ENCODE peak calls at places on chromosomes 16 and 17, in nine cellular contexts. One of them, this sample, is unnamed.

GRCh38 chr16:74556375-74556922 is 50.5 kb downstream of the GLG1 start:
- DNase-seq in IMR-90: no peak
- DNase-seq in neural progenitor cell: no peak
- DNase-seq in tibial artery: no peak
- DNase-seq in MM.1S: no peak
- DNase-seq in K562: no peak
- DNase-seq in Panc1: no peak
- DNase-seq in left ventricle myocardium inferior: no peak
- DNase-seq in heart left ventricle: no peak
- DNase-seq in this sample: no peak

GRCh38 chr16:20383106-20384029 is 21.2 kb downstream of the PDILT start:
- DNase-seq in left ventricle myocardium inferior: peak; percentile 19
- DNase-seq in K562: peak; percentile 71
- DNase-seq in neural progenitor cell: peak; percentile 86
- DNase-seq in heart left ventricle: no peak
- DNase-seq in Panc1: peak; percentile 62
- DNase-seq in tibial artery: peak; percentile 53
- DNase-seq in MM.1S: peak; percentile 59
- DNase-seq in IMR-90: peak; percentile 54
- DNase-seq in this sample: peak; percentile 25

GRCh38 chr16:23269248-23270091 is 32.6 kb upstream of the SCNN1B start:
- DNase-seq in Panc1: no peak
- DNase-seq in heart left ventricle: no peak
- DNase-seq in left ventricle myocardium inferior: no peak
- DNase-seq in MM.1S: no peak
- DNase-seq in K562: no peak
- DNase-seq in neural progenitor cell: no peak
- DNase-seq in tibial artery: no peak
- DNase-seq in IMR-90: no peak
- DNase-seq in this sample: no peak

GRCh38 chr17:11383157-11383556 is 142.1 kb downstream of the SHISA6 start:
- DNase-seq in MM.1S: no peak
- DNase-seq in heart left ventricle: no peak
- DNase-seq in neural progenitor cell: no peak
- DNase-seq in K562: no peak
- DNase-seq in Panc1: no peak
- DNase-seq in IMR-90: no peak
- DNase-seq in tibial artery: no peak
- DNase-seq in left ventricle myocardium inferior: no peak
- DNase-seq in this sample: no peak

GRCh38 chr16:78799429-78799828 is 700.0 kb downstream of the WWOX start:
- DNase-seq in MM.1S: no peak
- DNase-seq in neural progenitor cell: no peak
- DNase-seq in tibial artery: no peak
- DNase-seq in K562: no peak
- DNase-seq in IMR-90: no peak
- DNase-seq in heart left ventricle: no peak
- DNase-seq in left ventricle myocardium inferior: no peak
- DNase-seq in Panc1: no peak
- DNase-seq in this sample: no peak

GRCh38 chr16:9378876-9379275 is 287.4 kb downstream of the HAPSTR1 start:
- DNase-seq in MM.1S: no peak
- DNase-seq in K562: no peak
- DNase-seq in left ventricle myocardium inferior: no peak
- DNase-seq in IMR-90: no peak
- DNase-seq in tibial artery: no peak
- DNase-seq in heart left ventricle: no peak
- DNase-seq in neural progenitor cell: no peak
- DNase-seq in Panc1: no peak
- DNase-seq in this sample: no peak

GRCh38 chr17:12909511-12909910 is 108.3 kb downstream of the ELAC2 start:
- DNase-seq in Panc1: no peak
- DNase-seq in IMR-90: no peak
- DNase-seq in tibial artery: no peak
- DNase-seq in left ventricle myocardium inferior: no peak
- DNase-seq in K562: no peak
- DNase-seq in heart left ventricle: no peak
- DNase-seq in MM.1S: no peak
- DNase-seq in neural progenitor cell: no peak
- DNase-seq in this sample: no peak

GRCh38 chr17:82753516-82753915 is 1.7 kb downstream of the TBCD start:
- DNase-seq in neural progenitor cell: no peak
- DNase-seq in heart left ventricle: no peak
- DNase-seq in IMR-90: no peak
- DNase-seq in tibial artery: no peak
- DNase-seq in left ventricle myocardium inferior: no peak
- DNase-seq in MM.1S: no peak
- DNase-seq in Panc1: no peak
- DNase-seq in K562: no peak
- DNase-seq in this sample: no peak

GRCh38 chr16:15672514-15673167 is 22.6 kb downstream of the NDE1 start:
- DNase-seq in left ventricle myocardium inferior: peak; percentile 91
- DNase-seq in heart left ventricle: peak; percentile 90
- DNase-seq in MM.1S: no peak
- DNase-seq in K562: no peak
- DNase-seq in IMR-90: peak; percentile 96
- DNase-seq in neural progenitor cell: no peak
- DNase-seq in Panc1: no peak
- DNase-seq in tibial artery: peak; percentile 98
- DNase-seq in this sample: peak; percentile 79

GRCh38 chr17:42097691-42098661 is at the start of gene ZNF385C:
- DNase-seq in left ventricle myocardium inferior: no peak
- DNase-seq in tibial artery: no peak
- DNase-seq in K562: peak; percentile 52
- DNase-seq in IMR-90: no peak
- DNase-seq in neural progenitor cell: peak; percentile 69
- DNase-seq in heart left ventricle: peak; percentile 56
- DNase-seq in MM.1S: no peak
- DNase-seq in Panc1: no peak
- DNase-seq in this sample: no peak

GRCh38 chr17:77433385-77434135 is 292.8 kb downstream of the SEC14L1 start:
- DNase-seq in K562: no peak
- DNase-seq in MM.1S: no peak
- DNase-seq in heart left ventricle: no peak
- DNase-seq in neural progenitor cell: no peak
- DNase-seq in IMR-90: peak; percentile 82
- DNase-seq in Panc1: no peak
- DNase-seq in tibial artery: no peak
- DNase-seq in left ventricle myocardium inferior: peak; percentile 67
- DNase-seq in this sample: no peak
- H3K4me3 ChIP-seq in K562: no peak overlapping the region
- H3K4me3 ChIP-seq in MM.1S: no peak overlapping the region
- H3K4me3 ChIP-seq in heart left ventricle: peak overlapping the region; percentile 29
- H3K4me3 ChIP-seq in neural progenitor cell: no peak overlapping the region
- H3K4me3 ChIP-seq in IMR-90: no peak overlapping the region
- H3K4me3 ChIP-seq in Panc1: no peak overlapping the region
- H3K4me3 ChIP-seq in tibial artery: no peak overlapping the region
- H3K4me3 ChIP-seq in left ventricle myocardium inferior: peak overlapping the region; percentile 35
- H3K4me3 ChIP-seq in this sample: no peak overlapping the region

GRCh38 chr16:85819711-85820110 is 20.2 kb downstream of the COX4I1 start:
- DNase-seq in heart left ventricle: no peak
- DNase-seq in IMR-90: no peak
- DNase-seq in K562: no peak
- DNase-seq in Panc1: no peak
- DNase-seq in tibial artery: no peak
- DNase-seq in left ventricle myocardium inferior: no peak
- DNase-seq in neural progenitor cell: no peak
- DNase-seq in MM.1S: no peak
- DNase-seq in this sample: no peak

GRCh38 chr16:85823328-85823920 is 23.9 kb downstream of the COX4I1 start:
- DNase-seq in MM.1S: no peak
- DNase-seq in heart left ventricle: no peak
- DNase-seq in Panc1: no peak
- DNase-seq in K562: no peak
- DNase-seq in tibial artery: no peak
- DNase-seq in left ventricle myocardium inferior: no peak
- DNase-seq in neural progenitor cell: no peak
- DNase-seq in IMR-90: no peak
- DNase-seq in this sample: no peak

GRCh38 chr16:85822145-85822544 is 22.6 kb downstream of the COX4I1 start:
- DNase-seq in IMR-90: no peak
- DNase-seq in K562: no peak
- DNase-seq in left ventricle myocardium inferior: no peak
- DNase-seq in heart left ventricle: no peak
- DNase-seq in MM.1S: no peak
- DNase-seq in neural progenitor cell: no peak
- DNase-seq in Panc1: no peak
- DNase-seq in tibial artery: no peak
- DNase-seq in this sample: no peak

GRCh38 chr16:85820604-85821372 is 21.3 kb downstream of the COX4I1 start:
- DNase-seq in heart left ventricle: no peak
- DNase-seq in K562: no peak
- DNase-seq in neural progenitor cell: no peak
- DNase-seq in MM.1S: no peak
- DNase-seq in IMR-90: no peak
- DNase-seq in Panc1: no peak
- DNase-seq in tibial artery: no peak
- DNase-seq in left ventricle myocardium inferior: no peak
- DNase-seq in this sample: no peak

DNA sequence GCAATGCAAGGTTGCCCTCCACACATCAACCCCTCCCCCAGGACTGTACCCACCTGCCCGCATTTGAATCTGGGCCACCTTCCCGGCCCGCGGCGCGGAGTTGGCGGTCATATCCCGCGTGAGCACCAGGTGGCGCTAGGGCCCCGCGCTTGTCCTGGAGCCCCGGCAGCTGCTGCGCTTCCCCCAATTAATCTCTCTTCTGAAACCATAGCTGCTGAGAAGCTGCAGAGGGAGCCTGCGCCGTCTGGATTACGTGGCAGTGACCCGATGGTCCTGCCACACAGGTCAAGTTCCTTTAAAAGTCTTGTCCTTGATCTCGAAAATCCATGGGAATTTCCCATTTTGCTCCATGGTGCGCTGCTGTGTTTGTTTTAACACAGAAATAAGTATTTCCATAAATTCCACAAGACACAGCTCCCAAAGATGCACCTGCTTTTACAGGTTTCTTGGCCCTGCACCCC is 22.0 kb downstream of the COX4I1 start:
- DNase-seq in tibial artery: peak; percentile 68
- DNase-seq in IMR-90: peak; percentile 76
- DNase-seq in K562: peak; percentile 87
- DNase-seq in left ventricle myocardium inferior: peak; percentile 73
- DNase-seq in neural progenitor cell: peak; percentile 87
- DNase-seq in heart left ventricle: peak; percentile 91
- DNase-seq in MM.1S: peak; percentile 56
- DNase-seq in Panc1: no peak
- DNase-seq in this sample: no peak
- H3K27me3 ChIP-seq in tibial artery: no peaks in the 10 kb centered on the region
- H3K27me3 ChIP-seq in IMR-90: peaks cover 27% of the 10 kb centered on the region
- H3K27me3 ChIP-seq in K562: peaks cover 37% of the 10 kb centered on the region
- H3K27me3 ChIP-seq in left ventricle myocardium inferior: peaks cover 72% of the 10 kb centered on the region
- H3K27me3 ChIP-seq in neural progenitor cell: peaks cover 31% of the 10 kb centered on the region
- H3K27me3 ChIP-seq in heart left ventricle: peaks cover 24% of the 10 kb centered on the region
- H3K27me3 ChIP-seq in MM.1S: peaks cover 21% of the 10 kb centered on the region
- H3K27me3 ChIP-seq in Panc1: no peaks in the 10 kb centered on the region
- H3K27me3 ChIP-seq in this sample: peaks cover 14% of the 10 kb centered on the region

GRCh38 chr16:31700200-31700529 is 172.5 kb downstream of the AHSP start:
- DNase-seq in tibial artery: peak; percentile 71
- DNase-seq in IMR-90: no peak
- DNase-seq in K562: peak; percentile 93
- DNase-seq in heart left ventricle: no peak
- DNase-seq in Panc1: no peak
- DNase-seq in MM.1S: no peak
- DNase-seq in left ventricle myocardium inferior: no peak
- DNase-seq in neural progenitor cell: no peak
- DNase-seq in this sample: no peak

GRCh38 chr16:31699601-31700000 is 171.9 kb downstream of the AHSP start:
- DNase-seq in IMR-90: no peak
- DNase-seq in neural progenitor cell: no peak
- DNase-seq in tibial artery: no peak
- DNase-seq in heart left ventricle: no peak
- DNase-seq in left ventricle myocardium inferior: no peak
- DNase-seq in MM.1S: no peak
- DNase-seq in Panc1: no peak
- DNase-seq in K562: no peak
- DNase-seq in this sample: no peak

GRCh38 chr16:31698901-31699300 is 171.2 kb downstream of the AHSP start:
- DNase-seq in K562: no peak
- DNase-seq in left ventricle myocardium inferior: no peak
- DNase-seq in tibial artery: no peak
- DNase-seq in heart left ventricle: no peak
- DNase-seq in Panc1: no peak
- DNase-seq in neural progenitor cell: no peak
- DNase-seq in MM.1S: no peak
- DNase-seq in IMR-90: no peak
- DNase-seq in this sample: no peak

GRCh38 chr16:31701734-31702133 is 171.9 kb upstream of the ZNF267 start:
- DNase-seq in heart left ventricle: no peak
- DNase-seq in left ventricle myocardium inferior: no peak
- DNase-seq in IMR-90: no peak
- DNase-seq in K562: no peak
- DNase-seq in neural progenitor cell: no peak
- DNase-seq in tibial artery: no peak
- DNase-seq in MM.1S: no peak
- DNase-seq in Panc1: no peak
- DNase-seq in this sample: no peak

DNA sequence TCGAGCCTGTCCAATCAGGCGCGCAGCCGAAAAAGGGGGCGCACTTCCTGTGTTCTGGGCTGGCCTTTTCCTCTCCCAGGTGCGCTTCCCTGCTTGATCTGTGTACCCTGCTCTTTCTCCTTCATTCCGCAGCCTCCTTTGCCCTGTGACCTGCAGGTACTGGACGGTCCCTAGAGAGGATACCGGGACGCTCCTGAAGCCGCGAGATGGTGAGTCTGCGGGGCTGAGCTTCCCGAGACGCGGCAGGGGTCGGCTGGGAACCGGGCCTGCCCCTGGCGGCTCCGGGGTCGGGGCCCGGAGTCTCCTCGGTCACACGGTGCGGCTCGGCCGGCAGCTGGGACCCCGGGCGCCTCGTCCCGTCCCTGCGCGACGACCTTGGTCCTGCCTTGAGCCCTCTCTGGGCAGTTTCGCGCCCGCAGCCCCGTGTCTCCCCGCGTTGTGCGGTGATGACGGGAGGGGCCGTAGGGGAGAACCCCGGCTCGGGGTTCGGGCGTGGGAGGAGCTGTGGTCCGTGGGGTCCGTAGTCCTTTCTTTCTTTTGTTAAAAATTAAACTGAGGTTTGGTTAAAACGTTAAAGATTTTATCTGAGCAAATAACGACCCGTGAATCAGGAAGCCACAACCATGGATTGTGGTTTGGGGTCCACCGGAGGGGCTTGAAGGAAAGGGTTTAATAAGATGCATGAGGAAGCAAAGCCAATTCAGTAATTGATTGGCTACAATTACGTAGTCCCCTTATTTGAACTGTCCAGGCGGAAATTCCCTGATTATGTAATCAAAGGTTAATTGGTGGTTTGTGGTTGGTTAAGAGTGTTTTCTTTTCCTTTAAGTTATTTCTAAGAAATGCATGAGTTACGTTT is 172.8 kb upstream of the ZNF267 start:
- DNase-seq in K562: peak; percentile 39
- DNase-seq in IMR-90: peak; percentile 49
- DNase-seq in MM.1S: peak; percentile 63
- DNase-seq in heart left ventricle: peak; percentile 84
- DNase-seq in tibial artery: no peak
- DNase-seq in neural progenitor cell: peak; percentile 91
- DNase-seq in left ventricle myocardium inferior: peak; percentile 82
- DNase-seq in Panc1: no peak
- DNase-seq in this sample: peak; percentile 64
- TF ChIP-seq CTCF in K562: no peak
- TF ChIP-seq CTCF in IMR-90: peak; percentile 12
- TF ChIP-seq CTCF in MM.1S: no peak
- TF ChIP-seq CTCF in heart left ventricle: peak; percentile 8
- TF ChIP-seq CTCF in tibial artery: no peak
- TF ChIP-seq CTCF in neural progenitor cell: peak; percentile 27
- TF ChIP-seq CTCF in left ventricle myocardium inferior: peak; percentile 24
- TF ChIP-seq CTCF in Panc1: no peak
- TF ChIP-seq CTCF in this sample: peak; percentile 12

GRCh38 chr17:36933174-36934143 is 3.8 kb upstream of the LHX1 start:
- DNase-seq in MM.1S: no peak
- DNase-seq in K562: no peak
- DNase-seq in IMR-90: no peak
- DNase-seq in neural progenitor cell: peak; percentile 54
- DNase-seq in tibial artery: no peak
- DNase-seq in left ventricle myocardium inferior: no peak
- DNase-seq in heart left ventricle: no peak
- DNase-seq in Panc1: no peak
- DNase-seq in this sample: no peak
- H3K4me3 ChIP-seq in MM.1S: no peak overlapping the region
- H3K4me3 ChIP-seq in K562: no peak overlapping the region
- H3K4me3 ChIP-seq in IMR-90: no peak overlapping the region
- H3K4me3 ChIP-seq in neural progenitor cell: peak overlapping the region; percentile 42
- H3K4me3 ChIP-seq in tibial artery: no peak overlapping the region
- H3K4me3 ChIP-seq in left ventricle myocardium inferior: peak overlapping the region; percentile 55
- H3K4me3 ChIP-seq in heart left ventricle: peak overlapping the region; percentile 21
- H3K4me3 ChIP-seq in Panc1: no peak overlapping the region
- H3K4me3 ChIP-seq in this sample: peak overlapping the region; percentile 61

This sample was measured in kidney epithelial cell.